ENCODE peak calls at places on chromosomes 5 and 9, in ten cellular contexts. One of them, this sample, is unnamed.

GRCh38 chr5:53433036-53433435 is 47.4 kb upstream of the FST start:
- DNase-seq in renal cortical epithelial cell: peak
- DNase-seq in astrocyte of the spinal cord: no peak
- DNase-seq in NCI-H1092 treated with DMSO at 0.1 percent for 48 hours: no peak
- DNase-seq in PC-9: no peak
- DNase-seq in T-helper 22 cell: no peak
- DNase-seq in hippocampal formation: no peak
- DNase-seq in AML-193: no peak
- DNase-seq in KG1: no peak
- DNase-seq in endothelial cell: no peak
- DNase-seq in this sample: no peak

GRCh38 chr9:98922721-98923435 is 20.8 kb upstream of the COL15A1 start:
- DNase-seq in renal cortical epithelial cell: no peak
- DNase-seq in astrocyte of the spinal cord: peak
- DNase-seq in NCI-H1092 treated with DMSO at 0.1 percent for 48 hours: no peak
- DNase-seq in PC-9: no peak
- DNase-seq in T-helper 22 cell: no peak
- DNase-seq in hippocampal formation: no peak
- DNase-seq in AML-193: no peak
- DNase-seq in KG1: no peak
- DNase-seq in endothelial cell: no peak
- DNase-seq in this sample: peak

GRCh38 chr9:2093920-2094597 is 78.9 kb downstream of the SMARCA2 start:
- DNase-seq in renal cortical epithelial cell: peak
- DNase-seq in astrocyte of the spinal cord: peak
- DNase-seq in NCI-H1092 treated with DMSO at 0.1 percent for 48 hours: no peak
- DNase-seq in PC-9: no peak
- DNase-seq in T-helper 22 cell: no peak
- DNase-seq in hippocampal formation: no peak
- DNase-seq in AML-193: no peak
- DNase-seq in KG1: no peak
- DNase-seq in endothelial cell: no peak
- DNase-seq in this sample: no peak

GRCh38 chr9:83281306-83282255 is 218.6 kb upstream of the RASEF start:
- DNase-seq in renal cortical epithelial cell: peak
- DNase-seq in astrocyte of the spinal cord: peak
- DNase-seq in NCI-H1092 treated with DMSO at 0.1 percent for 48 hours: no peak
- DNase-seq in PC-9: peak
- DNase-seq in T-helper 22 cell: no peak
- DNase-seq in hippocampal formation: no peak
- DNase-seq in AML-193: peak
- DNase-seq in KG1: peak
- DNase-seq in endothelial cell: no peak
- DNase-seq in this sample: peak

GRCh38 chr5:110815916-110816605 is 77.3 kb downstream of the SLC25A46 start:
- DNase-seq in renal cortical epithelial cell: peak
- DNase-seq in astrocyte of the spinal cord: peak
- DNase-seq in NCI-H1092 treated with DMSO at 0.1 percent for 48 hours: no peak
- DNase-seq in PC-9: no peak
- DNase-seq in T-helper 22 cell: no peak
- DNase-seq in hippocampal formation: no peak
- DNase-seq in AML-193: no peak
- DNase-seq in KG1: no peak
- DNase-seq in endothelial cell: no peak
- DNase-seq in this sample: no peak

GRCh38 chr9:133396952-133397351 is 20.8 kb downstream of the STKLD1 start:
- DNase-seq in renal cortical epithelial cell: no peak
- DNase-seq in astrocyte of the spinal cord: peak
- DNase-seq in NCI-H1092 treated with DMSO at 0.1 percent for 48 hours: peak
- DNase-seq in PC-9: no peak
- DNase-seq in T-helper 22 cell: no peak
- DNase-seq in hippocampal formation: no peak
- DNase-seq in AML-193: no peak
- DNase-seq in KG1: no peak
- DNase-seq in endothelial cell: peak
- DNase-seq in this sample: peak

GRCh38 chr5:110625376-110625999 is 101.0 kb downstream of the TMEM232 start:
- DNase-seq in renal cortical epithelial cell: peak
- DNase-seq in astrocyte of the spinal cord: peak
- DNase-seq in NCI-H1092 treated with DMSO at 0.1 percent for 48 hours: peak
- DNase-seq in PC-9: peak
- DNase-seq in T-helper 22 cell: no peak
- DNase-seq in hippocampal formation: no peak
- DNase-seq in AML-193: peak
- DNase-seq in KG1: no peak
- DNase-seq in endothelial cell: no peak
- DNase-seq in this sample: peak

GRCh38 chr5:154118385-154118784 is 72.1 kb upstream of the GALNT10 start:
- DNase-seq in renal cortical epithelial cell: no peak
- DNase-seq in astrocyte of the spinal cord: no peak
- DNase-seq in NCI-H1092 treated with DMSO at 0.1 percent for 48 hours: peak
- DNase-seq in PC-9: no peak
- DNase-seq in T-helper 22 cell: no peak
- DNase-seq in hippocampal formation: no peak
- DNase-seq in AML-193: no peak
- DNase-seq in KG1: no peak
- DNase-seq in endothelial cell: no peak
- DNase-seq in this sample: no peak

GRCh38 chr9:129596541-129597328 is 24.2 kb downstream of the C9orf50 start:
- DNase-seq in renal cortical epithelial cell: peak
- DNase-seq in astrocyte of the spinal cord: peak
- DNase-seq in NCI-H1092 treated with DMSO at 0.1 percent for 48 hours: no peak
- DNase-seq in PC-9: no peak
- DNase-seq in T-helper 22 cell: no peak
- DNase-seq in hippocampal formation: no peak
- DNase-seq in AML-193: no peak
- DNase-seq in KG1: no peak
- DNase-seq in endothelial cell: no peak
- DNase-seq in this sample: no peak

GRCh38 chr5:95628933-95629332 is 9.0 kb downstream of the GPR150 start:
- DNase-seq in renal cortical epithelial cell: no peak
- DNase-seq in astrocyte of the spinal cord: no peak
- DNase-seq in NCI-H1092 treated with DMSO at 0.1 percent for 48 hours: no peak
- DNase-seq in PC-9: no peak
- DNase-seq in T-helper 22 cell: no peak
- DNase-seq in hippocampal formation: no peak
- DNase-seq in AML-193: no peak
- DNase-seq in KG1: no peak
- DNase-seq in endothelial cell: no peak
- DNase-seq in this sample: no peak

GRCh38 chr5:84287964-84288363 is 96.7 kb downstream of the EDIL3 start:
- DNase-seq in renal cortical epithelial cell: peak
- DNase-seq in astrocyte of the spinal cord: peak
- DNase-seq in NCI-H1092 treated with DMSO at 0.1 percent for 48 hours: no peak
- DNase-seq in PC-9: peak
- DNase-seq in T-helper 22 cell: no peak
- DNase-seq in hippocampal formation: no peak
- DNase-seq in AML-193: peak
- DNase-seq in KG1: peak
- DNase-seq in endothelial cell: no peak
- DNase-seq in this sample: no peak

GRCh38 chr5:123147741-123148140 is 58.7 kb downstream of the PRDM6 start:
- DNase-seq in renal cortical epithelial cell: no peak
- DNase-seq in astrocyte of the spinal cord: no peak
- DNase-seq in NCI-H1092 treated with DMSO at 0.1 percent for 48 hours: no peak
- DNase-seq in PC-9: no peak
- DNase-seq in T-helper 22 cell: no peak
- DNase-seq in hippocampal formation: no peak
- DNase-seq in AML-193: no peak
- DNase-seq in KG1: no peak
- DNase-seq in endothelial cell: no peak
- DNase-seq in this sample: no peak